ENCODE peak calls at places on chromosomes 11 and 22, in six cellular contexts. Y is stimulated activated CD4-positive, alpha-beta T cell treated with anti-CD3 and anti-CD28 coated beads, Interleukin-12 subunit alpha, Interleukin-12 subunit beta, amount 100 ng/mL, for 48 hours; O is BJ; T is heart left ventricle; V is cardiac fibroblast; S is activated naive CD8-positive, alpha-beta T cell treated with anti-CD3 and anti-CD28 coated beads for 36 hours. D is an unnamed sample.

GRCh38 chr11:123093686-123094085 is 31.8 kb upstream of the HSPA8 start:
- DNase-seq in Y (no peak), O (no peak), T (no peak), V (no peak), S (no peak), D (no peak)

GRCh38 chr22:34639911-34640310 is 426.0 kb upstream of the ISX start:
- DNase-seq in Y (no peak), O (no peak), T (no peak), V (no peak), S (no peak), D (no peak)

GRCh38 chr11:69905202-69905535 is 86.0 kb upstream of the FGF3 start:
- DNase-seq in Y (no peak), O (no peak), T (no peak), V (no peak), S (no peak), D (no peak)

GRCh38 chr11:16893456-16894076 is 120.6 kb downstream of the PLEKHA7 start:
- DNase-seq in Y (no peak), O (no peak), T (no peak), V (no peak), S (no peak), D (no peak)

GRCh38 chr11:134915212-134915611 is 503.2 kb upstream of the B3GAT1 start:
- DNase-seq in Y (no peak), O (no peak), T (peak), V (no peak), S (no peak), D (no peak)

GRCh38 chr22:34502821-34503220 is 563.1 kb upstream of the ISX start:
- DNase-seq in Y (no peak), O (no peak), T (no peak), V (no peak), S (no peak), D (no peak)

GRCh38 chr22:23306438-23306921 is 126.2 kb downstream of the BCR start:
- DNase-seq in Y (no peak), O (no peak), T (peak), V (peak), S (no peak), D (no peak)

GRCh38 chr22:48089601-48090331 is 1327.3 kb downstream of the TBC1D22A start:
- DNase-seq in Y (no peak), O (no peak), T (no peak), V (peak), S (no peak), D (peak)

GRCh38 chr11:2927851-2928604 is 1.2 kb downstream of the PHLDA2 start:
- DNase-seq in Y (no peak), O (no peak), T (no peak), V (peak), S (no peak), D (no peak)

D was measured in DND-41.